ENCODE peak calls at places on chromosomes 3 and 15, in five cellular contexts. One of them, this sample, is unnamed.

GRCh38 chr3:15315003-15315402 is 17.4 kb downstream of the SH3BP5 start:
- DNase-seq in stomach: no peak
- DNase-seq in GM12878: no peak
- DNase-seq in CD8-positive, alpha-beta T cell: no peak
- DNase-seq in body of pancreas: peak; percentile 19
- DNase-seq in this sample: no peak

GRCh38 chr3:15108082-15108545 is 9.2 kb upstream of the RBSN start:
- DNase-seq in stomach: peak; percentile 70
- DNase-seq in body of pancreas: peak; percentile 62
- DNase-seq in GM12878: no peak
- DNase-seq in CD8-positive, alpha-beta T cell: peak; percentile 42
- DNase-seq in this sample: peak; percentile 62

GRCh38 chr3:190323241-190323617 is 983 bp upstream of the CLDN1 start:
- DNase-seq in GM12878: no peak
- DNase-seq in stomach: peak; percentile 38
- DNase-seq in body of pancreas: peak; percentile 52
- DNase-seq in CD8-positive, alpha-beta T cell: no peak
- DNase-seq in this sample: no peak

GRCh38 chr15:69818529-69818928 is 279.2 kb downstream of the TLE3 start:
- DNase-seq in CD8-positive, alpha-beta T cell: no peak
- DNase-seq in GM12878: no peak
- DNase-seq in stomach: no peak
- DNase-seq in body of pancreas: no peak
- DNase-seq in this sample: no peak

GRCh38 chr3:182713743-182714517 is 79.4 kb upstream of the ATP11B start:
- DNase-seq in GM12878: peak; percentile 49
- DNase-seq in body of pancreas: peak; percentile 37
- DNase-seq in stomach: no peak
- DNase-seq in CD8-positive, alpha-beta T cell: no peak
- DNase-seq in this sample: no peak

GRCh38 chr3:141643816-141644215 is 94.3 kb upstream of the RNF7 start:
- DNase-seq in GM12878: no peak
- DNase-seq in CD8-positive, alpha-beta T cell: no peak
- DNase-seq in body of pancreas: no peak
- DNase-seq in stomach: no peak
- DNase-seq in this sample: no peak

GRCh38 chr3:100891033-100891432 is 102.2 kb downstream of the ABI3BP start:
- DNase-seq in CD8-positive, alpha-beta T cell: no peak
- DNase-seq in body of pancreas: no peak
- DNase-seq in stomach: no peak
- DNase-seq in GM12878: no peak
- DNase-seq in this sample: no peak

GRCh38 chr3:192408007-192408655 is 319.2 kb downstream of the FGF12 start:
- DNase-seq in GM12878: no peak
- DNase-seq in body of pancreas: no peak
- DNase-seq in CD8-positive, alpha-beta T cell: no peak
- DNase-seq in stomach: no peak
- DNase-seq in this sample: peak; percentile 52

GRCh38 chr3:180646187-180646790 is 33.0 kb downstream of the CCDC39 start:
- DNase-seq in body of pancreas: no peak
- DNase-seq in stomach: no peak
- DNase-seq in CD8-positive, alpha-beta T cell: no peak
- DNase-seq in GM12878: no peak
- DNase-seq in this sample: no peak

GRCh38 chr3:27568393-27568792 is 84.2 kb upstream of the SLC4A7 start:
- DNase-seq in GM12878: no peak
- DNase-seq in CD8-positive, alpha-beta T cell: no peak
- DNase-seq in body of pancreas: peak; percentile 50
- DNase-seq in stomach: peak; percentile 34
- DNase-seq in this sample: peak; percentile 75

GRCh38 chr3:58340594-58341244 is 8.0 kb downstream of the PXK start:
- DNase-seq in stomach: no peak
- DNase-seq in CD8-positive, alpha-beta T cell: no peak
- DNase-seq in body of pancreas: no peak
- DNase-seq in GM12878: no peak
- DNase-seq in this sample: no peak

GRCh38 chr15:34984884-34985630 is 3.0 kb downstream of the ZNF770 start:
- DNase-seq in GM12878: no peak
- DNase-seq in CD8-positive, alpha-beta T cell: no peak
- DNase-seq in body of pancreas: no peak
- DNase-seq in stomach: no peak
- DNase-seq in this sample: peak; percentile 84

GRCh38 chr3:101635954-101636798 is 40.8 kb downstream of the ZBTB11 start:
- DNase-seq in body of pancreas: peak; percentile 43
- DNase-seq in CD8-positive, alpha-beta T cell: peak; percentile 48
- DNase-seq in GM12878: peak; percentile 11
- DNase-seq in stomach: peak; percentile 58
- DNase-seq in this sample: peak; percentile 24

DNA sequence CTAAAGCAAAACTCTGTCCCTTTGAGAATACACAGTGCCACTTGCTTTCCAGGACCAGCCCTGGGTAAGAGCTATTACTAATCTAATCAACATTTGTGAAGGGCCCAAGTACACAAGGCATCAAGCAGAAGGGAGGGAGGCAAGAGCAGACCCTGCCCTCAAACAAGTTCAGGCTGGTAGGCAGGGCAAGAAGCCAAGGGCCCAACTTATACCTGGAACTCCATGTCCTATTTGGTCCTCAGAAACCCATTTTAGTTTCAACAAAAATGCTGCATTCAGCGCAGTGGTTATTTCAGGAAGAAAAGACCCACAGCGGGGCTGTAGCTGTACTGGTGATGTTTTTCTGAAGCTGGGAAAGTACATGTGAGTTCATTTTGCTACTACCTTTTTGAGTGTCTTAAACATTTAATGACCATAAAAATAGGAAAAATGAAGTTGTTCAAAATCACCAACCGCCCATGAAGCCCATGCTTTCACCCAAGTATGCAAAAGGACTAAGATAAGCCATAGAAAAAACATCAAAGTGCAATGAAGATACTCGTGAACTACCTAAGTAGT is 2.8 kb downstream of the RPS17 start:
- DNase-seq in GM12878: no peak
- DNase-seq in stomach: peak; percentile 50
- DNase-seq in body of pancreas: no peak
- DNase-seq in CD8-positive, alpha-beta T cell: no peak
- DNase-seq in this sample: no peak
- H3K27ac ChIP-seq in GM12878: peak overlapping the region; percentile 43
- H3K27ac ChIP-seq in stomach: no peak overlapping the region
- H3K27ac ChIP-seq in body of pancreas: no peak overlapping the region
- H3K27ac ChIP-seq in CD8-positive, alpha-beta T cell: no peak overlapping the region
- H3K27ac ChIP-seq in this sample: no peak overlapping the region

GRCh38 chr15:71294251-71294635 is 179.0 kb downstream of the THSD4 start:
- DNase-seq in CD8-positive, alpha-beta T cell: no peak
- DNase-seq in body of pancreas: no peak
- DNase-seq in GM12878: no peak
- DNase-seq in stomach: no peak
- DNase-seq in this sample: no peak

GRCh38 chr15:71294636-71295241 is 179.5 kb downstream of the THSD4 start:
- DNase-seq in CD8-positive, alpha-beta T cell: no peak
- DNase-seq in GM12878: no peak
- DNase-seq in stomach: no peak
- DNase-seq in body of pancreas: no peak
- DNase-seq in this sample: peak; percentile 17

GRCh38 chr15:71295242-71296031 is 180.2 kb downstream of the THSD4 start:
- DNase-seq in body of pancreas: peak; percentile 38
- DNase-seq in CD8-positive, alpha-beta T cell: no peak
- DNase-seq in GM12878: no peak
- DNase-seq in stomach: no peak
- DNase-seq in this sample: peak; percentile 10

GRCh38 chr15:71291723-71292122 is 176.5 kb downstream of the THSD4 start:
- DNase-seq in body of pancreas: no peak
- DNase-seq in stomach: no peak
- DNase-seq in CD8-positive, alpha-beta T cell: no peak
- DNase-seq in GM12878: no peak
- DNase-seq in this sample: no peak

DNA sequence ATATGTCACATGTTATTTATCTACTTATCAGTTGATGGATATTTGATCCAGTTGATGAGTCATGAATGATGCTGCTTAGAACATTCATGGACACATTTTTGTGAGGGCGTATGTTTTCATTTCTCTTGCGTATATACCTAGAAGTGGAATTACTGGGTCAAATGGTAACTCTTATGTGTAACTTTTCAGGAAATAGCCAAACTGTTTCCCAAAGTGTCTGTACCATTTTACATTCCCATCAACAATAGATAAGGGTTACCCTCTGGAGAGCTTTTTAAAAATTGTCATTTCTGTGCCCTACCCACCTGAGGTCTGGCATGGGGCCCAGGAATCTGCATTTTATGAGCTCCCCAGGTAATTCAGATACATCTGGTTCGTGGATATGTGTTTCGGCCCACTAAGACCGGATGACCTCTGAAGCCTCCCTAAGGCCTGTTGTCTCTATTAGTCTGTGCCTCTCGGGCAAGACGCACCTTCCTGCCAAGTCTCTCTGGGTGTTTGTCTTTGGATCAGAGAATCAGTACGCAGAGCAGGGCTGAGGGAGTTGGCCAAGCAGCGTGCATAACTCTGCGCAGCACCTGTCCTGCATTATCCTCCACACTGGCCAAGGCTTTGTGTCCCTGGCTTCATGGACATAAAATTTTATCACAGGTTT is 180.9 kb downstream of the THSD4 start:
- DNase-seq in GM12878: no peak
- DNase-seq in body of pancreas: no peak
- DNase-seq in CD8-positive, alpha-beta T cell: no peak
- DNase-seq in stomach: no peak
- DNase-seq in this sample: no peak
- H3K27ac ChIP-seq in GM12878: no peak overlapping the region
- H3K27ac ChIP-seq in body of pancreas: peak overlapping the region; percentile 66
- H3K27ac ChIP-seq in CD8-positive, alpha-beta T cell: no peak overlapping the region
- H3K27ac ChIP-seq in stomach: no peak overlapping the region
- H3K27ac ChIP-seq in this sample: no peak overlapping the region

DNA sequence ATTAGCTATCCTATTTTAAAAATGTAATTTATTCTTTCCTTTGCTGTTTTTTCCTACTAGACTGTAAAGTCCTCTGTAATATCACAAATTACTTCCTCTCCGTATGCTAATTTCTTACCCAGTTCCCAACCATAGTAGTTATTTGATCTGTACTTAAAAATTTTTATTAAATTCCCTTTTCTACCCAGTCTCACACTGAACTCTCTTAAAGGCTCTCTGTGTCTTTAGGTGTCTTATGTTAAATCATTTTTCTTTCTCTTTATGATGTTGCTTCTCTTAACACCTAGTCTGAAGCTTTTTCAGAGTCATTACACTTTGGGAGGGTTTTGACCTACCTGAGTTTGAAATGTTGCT is 378.6 kb downstream of the NSUN3 start:
- DNase-seq in GM12878: no peak
- DNase-seq in CD8-positive, alpha-beta T cell: no peak
- DNase-seq in stomach: no peak
- DNase-seq in body of pancreas: no peak
- DNase-seq in this sample: no peak
- H3K27ac ChIP-seq in GM12878: no peak overlapping the region
- H3K27ac ChIP-seq in CD8-positive, alpha-beta T cell: no peak overlapping the region
- H3K27ac ChIP-seq in stomach: no peak overlapping the region
- H3K27ac ChIP-seq in body of pancreas: no peak overlapping the region
- H3K27ac ChIP-seq in this sample: no peak overlapping the region

DNA sequence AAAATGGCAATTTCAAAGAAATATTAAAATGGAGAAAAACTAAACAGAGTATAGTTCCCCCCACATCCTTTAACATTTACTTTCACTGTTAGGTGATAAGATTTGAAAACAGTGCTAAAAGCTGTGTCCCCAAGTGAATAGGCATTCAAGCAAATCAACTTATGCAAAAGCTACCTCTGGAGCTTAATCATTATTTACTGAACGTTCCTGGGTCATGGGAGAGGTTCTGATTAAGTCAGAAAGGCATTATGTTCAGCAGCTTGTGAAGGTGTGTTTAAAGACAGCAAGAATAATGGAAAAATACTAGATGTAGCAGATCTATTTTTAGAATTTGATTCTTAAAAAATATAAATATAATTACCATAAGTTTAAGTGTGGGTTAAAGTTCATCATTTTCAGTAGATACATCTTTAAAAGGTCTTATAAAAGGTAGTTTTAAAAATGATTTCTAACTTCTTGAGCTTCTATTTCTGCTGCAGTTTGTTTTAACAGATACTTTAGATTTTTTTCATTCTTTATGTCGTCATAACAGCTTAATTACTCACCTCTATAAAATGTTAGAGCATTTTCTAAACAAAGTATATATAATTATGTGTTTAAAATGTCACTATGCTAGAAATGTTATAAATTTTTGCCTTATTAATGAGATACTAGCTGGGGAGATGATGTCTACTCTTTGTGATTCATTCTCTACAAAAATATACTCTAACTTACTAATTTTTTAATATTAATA is 127.9 kb downstream of the MITF start:
- DNase-seq in CD8-positive, alpha-beta T cell: no peak
- DNase-seq in stomach: no peak
- DNase-seq in body of pancreas: no peak
- DNase-seq in GM12878: no peak
- DNase-seq in this sample: no peak
- H3K27ac ChIP-seq in CD8-positive, alpha-beta T cell: no peak overlapping the region
- H3K27ac ChIP-seq in stomach: no peak overlapping the region
- H3K27ac ChIP-seq in body of pancreas: peak overlapping the region; percentile 79
- H3K27ac ChIP-seq in GM12878: no peak overlapping the region
- H3K27ac ChIP-seq in this sample: no peak overlapping the region

DNA sequence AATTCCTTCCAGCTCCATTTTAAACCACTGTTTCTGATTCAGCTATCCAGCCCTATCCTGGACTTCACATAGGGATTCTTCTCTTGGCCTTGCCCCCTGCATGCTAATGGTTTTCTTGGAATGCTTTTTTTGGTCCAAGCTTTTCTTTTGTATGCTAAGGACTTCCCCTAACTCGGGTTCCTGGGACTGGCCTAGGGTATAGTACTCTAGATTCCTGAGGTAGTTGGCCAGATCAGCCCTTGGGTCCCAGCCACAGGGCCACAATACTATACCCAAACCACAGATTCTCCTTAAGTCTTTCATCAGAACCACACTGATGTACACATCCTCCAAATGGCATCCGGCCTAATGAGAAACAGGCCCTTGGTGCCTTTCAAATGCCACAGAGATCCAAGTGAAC is 2.8 kb downstream of the FYCO1 start:
- DNase-seq in stomach: no peak
- DNase-seq in CD8-positive, alpha-beta T cell: no peak
- DNase-seq in body of pancreas: no peak
- DNase-seq in GM12878: no peak
- DNase-seq in this sample: no peak
- H3K27ac ChIP-seq in stomach: peak overlapping the region; percentile 61
- H3K27ac ChIP-seq in CD8-positive, alpha-beta T cell: no peak overlapping the region
- H3K27ac ChIP-seq in body of pancreas: no peak overlapping the region
- H3K27ac ChIP-seq in GM12878: peak overlapping the region; percentile 37
- H3K27ac ChIP-seq in this sample: peak overlapping the region; percentile 50

GRCh38 chr15:88913850-88914169 is 631 bp upstream of the MFGE8 start:
- DNase-seq in CD8-positive, alpha-beta T cell: no peak
- DNase-seq in stomach: no peak
- DNase-seq in GM12878: no peak
- DNase-seq in body of pancreas: no peak
- DNase-seq in this sample: no peak
- H3K27ac ChIP-seq in CD8-positive, alpha-beta T cell: no peak overlapping the region
- H3K27ac ChIP-seq in stomach: no peak overlapping the region
- H3K27ac ChIP-seq in GM12878: no peak overlapping the region
- H3K27ac ChIP-seq in body of pancreas: no peak overlapping the region
- H3K27ac ChIP-seq in this sample: no peak overlapping the region